ENCODE peak calls at places on chromosomes 13 and 19, in four cellular contexts. N is K562, I is Panc1, B is HepG2. C is an unnamed sample.
A peak's percentile ranks its signal among the peaks of the same experiment; 100 is the strongest.

GRCh38 chr19:8988204-8988603 is 22.0 kb downstream of the MUC16 start:
- DNase-seq in N (peak; percentile 29), I (no peak), B (no peak), C (peak; percentile 13)

GRCh38 chr19:9309974-9310446 is 372 bp upstream of the ZNF699 start:
- DNase-seq in N (peak; percentile 94), I (peak; percentile 89), B (no peak), C (peak; percentile 91)

GRCh38 chr13:74092711-74093110 is 41.5 kb downstream of the KLF12 start:
- DNase-seq in N (no peak), I (no peak), B (no peak), C (no peak)

GRCh38 chr13:22736084-22736767 is 444.6 kb upstream of the SGCG start:
- DNase-seq in N (no peak), I (no peak), B (no peak), C (no peak)

GRCh38 chr19:55063492-55063843 is 520 bp upstream of the RDH13 start:
- DNase-seq in N (no peak), I (no peak), B (no peak), C (no peak)

GRCh38 chr13:49399801-49400472 is 43.9 kb downstream of the CAB39L start:
- DNase-seq in N (no peak), I (no peak), B (no peak), C (no peak)

GRCh38 chr13:30629527-30629926 is 11.8 kb downstream of the USPL1 start:
- DNase-seq in N (no peak), I (no peak), B (no peak), C (no peak)

GRCh38 chr19:33529094-33529676 is 7.6 kb upstream of the PEPD start:
- DNase-seq in N (no peak), I (no peak), B (no peak), C (no peak)

GRCh38 chr13:39876258-39876657 is 220.8 kb downstream of the COG6 start:
- DNase-seq in N (no peak), I (no peak), B (no peak), C (no peak)

GRCh38 chr13:112806761-112807652 is 117.2 kb downstream of the ATP11A start:
- DNase-seq in N (no peak), I (no peak), B (no peak), C (no peak)

GRCh38 chr19:45729774-45730388 is 815 bp downstream of the FBXO46 start:
- DNase-seq in N (no peak), I (no peak), B (no peak), C (no peak)

GRCh38 chr13:74290324-74290773 is 156.1 kb upstream of the KLF12 start:
- DNase-seq in N (no peak), I (no peak), B (peak; percentile 9), C (peak; percentile 73)

GRCh38 chr19:45547965-45548609 is 36.5 kb downstream of the OPA3 start:
- DNase-seq in N (no peak), I (no peak), B (no peak), C (peak; percentile 86)

GRCh38 chr13:52359534-52359933 is 46.4 kb downstream of the THSD1 start:
- DNase-seq in N (no peak), I (no peak), B (no peak), C (no peak)

GRCh38 chr13:31674056-31674455 is 65.3 kb upstream of the RXFP2 start:
- DNase-seq in N (no peak), I (no peak), B (no peak), C (no peak)

GRCh38 chr13:106155411-106155810 is 380.1 kb downstream of the EFNB2 start:
- DNase-seq in N (no peak), I (no peak), B (no peak), C (no peak)

GRCh38 chr13:32432856-32433255 is 4.9 kb upstream of the N4BP2L1 start:
- DNase-seq in N (no peak), I (no peak), B (peak; percentile 49), C (no peak)

GRCh38 chr19:39310558-39311311 is 9.9 kb downstream of the LRFN1 start:
- DNase-seq in N (peak; percentile 90), I (no peak), B (no peak), C (no peak)

GRCh38 chr19:39759457-39760184 is 19.0 kb upstream of the LEUTX start:
- DNase-seq in N (no peak), I (no peak), B (no peak), C (no peak)

GRCh38 chr13:81713201-81713600 is 1372.3 kb upstream of the SPRY2 start:
- DNase-seq in N (no peak), I (no peak), B (no peak), C (no peak)

GRCh38 chr13:105814219-105814901 is 721.1 kb downstream of the EFNB2 start:
- DNase-seq in N (no peak), I (no peak), B (no peak), C (peak; percentile 12)

GRCh38 chr13:50713849-50714248 is 129.6 kb downstream of the DLEU7 start:
- DNase-seq in N (no peak), I (no peak), B (no peak), C (no peak)

GRCh38 chr19:50003810-50004419 is 21.3 kb downstream of the VRK3 start:
- DNase-seq in N (peak; percentile 80), I (peak; percentile 55), B (no peak), C (peak; percentile 73)

GRCh38 chr19:28466107-28467045 is 746.6 kb downstream of the UQCRFS1 start:
- DNase-seq in N (peak; percentile 66), I (peak; percentile 30), B (peak; percentile 3), C (no peak)

GRCh38 chr13:50125306-50125555 is 110.0 kb downstream of the KCNRG start:
- DNase-seq in N (no peak), I (no peak), B (no peak), C (no peak)

GRCh38 chr19:45766293-45766918 is 2.6 kb downstream of the SIX5 start:
- DNase-seq in N (no peak), I (no peak), B (no peak), C (no peak)

GRCh38 chr19:55373318-55373992 is 3.2 kb upstream of the TMEM190 start:
- DNase-seq in N (no peak), I (no peak), B (no peak), C (no peak)

GRCh38 chr19:28643284-28643683 is 569.7 kb downstream of the UQCRFS1 start:
- DNase-seq in N (no peak), I (no peak), B (no peak), C (no peak)

GRCh38 chr13:32381539-32381938 is 46.4 kb downstream of the N4BP2L1 start:
- DNase-seq in N (peak; percentile 5), I (no peak), B (peak; percentile 49), C (peak; percentile 2)

GRCh38 chr19:19067276-19068072 is 3.7 kb downstream of the SLC25A42 start:
- DNase-seq in N (no peak), I (no peak), B (no peak), C (no peak)

GRCh38 chr19:18674616-18675015 is 8.9 kb upstream of the CRTC1 start:
- DNase-seq in N (no peak), I (no peak), B (no peak), C (no peak)

GRCh38 chr19:54133312-54133956 is 4.1 kb upstream of the CNOT3 start:
- DNase-seq in N (no peak), I (no peak), B (peak; percentile 84), C (peak; percentile 32)

GRCh38 chr19:41886761-41887710 is 4.1 kb downstream of the ARHGEF1 start:
- DNase-seq in N (no peak), I (no peak), B (no peak), C (no peak)

GRCh38 chr13:89541091-89542030 is 1806.1 kb upstream of the MIR17HG start:
- DNase-seq in N (no peak), I (no peak), B (no peak), C (no peak)
- TF ChIP-seq TCF7L2 in N (no peak), I (no peak), B (no peak), C (no peak)

GRCh38 chr19:3655402-3656072 is 28.9 kb upstream of the CACTIN start:
- DNase-seq in N (no peak), I (no peak), B (no peak), C (no peak)
- TF ChIP-seq SIN3A in N (no peak), I (no peak), B (no peak), C (no peak)

DNA sequence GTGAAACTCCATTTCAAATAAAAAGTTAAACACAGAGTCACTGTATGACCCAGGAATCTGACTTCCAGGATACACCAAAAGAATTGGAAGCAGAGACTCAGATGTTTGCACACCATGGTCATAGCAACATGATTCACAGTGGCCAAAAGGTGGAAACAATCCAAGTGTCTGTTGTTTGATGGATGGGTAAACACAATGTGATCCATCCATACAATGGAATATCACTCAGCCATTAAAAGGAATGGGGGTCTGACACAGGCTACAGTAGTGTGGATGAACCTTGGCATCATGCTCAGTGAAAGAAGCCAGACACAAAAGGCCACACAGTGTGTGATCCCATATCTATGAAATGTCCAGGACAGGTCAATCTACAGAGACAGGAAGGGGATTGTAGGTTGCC is 174.3 kb downstream of the PTPRS start:
- DNase-seq in N (no peak), I (no peak), B (peak; percentile 66), C (no peak)
- TF ChIP-seq TCF7L2 in N (no peak), I (no peak), B (no peak), C (no peak)

GRCh38 chr13:41231786-41232185 is 31.6 kb downstream of the MTRF1 start:
- DNase-seq in N (no peak), I (no peak), B (peak; percentile 28), C (no peak)
- TF ChIP-seq SIN3A in N (no peak), I (no peak), B (no peak), C (no peak)

DNA sequence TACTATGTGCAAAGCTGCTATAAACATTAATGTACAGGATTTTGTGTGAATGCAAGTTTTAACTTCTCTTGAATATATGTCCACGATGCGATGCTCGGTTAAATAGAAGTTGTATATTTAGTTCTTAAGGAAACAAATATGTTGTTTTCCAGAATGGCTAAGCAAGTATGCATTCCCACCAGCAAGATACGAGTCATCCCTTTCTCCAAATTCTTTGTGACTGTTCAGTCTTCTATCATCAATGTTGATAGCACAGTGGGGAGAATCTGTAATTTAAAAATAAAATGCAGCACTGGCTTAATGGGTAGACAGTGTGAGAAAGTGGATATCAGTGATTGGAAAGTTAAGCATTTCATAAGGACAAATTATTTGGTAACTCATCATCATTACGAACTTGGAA is 1340.8 kb downstream of the PCDH9 start:
- DNase-seq in N (no peak), I (no peak), B (no peak), C (no peak)
- TF ChIP-seq TCF7L2 in N (no peak), I (no peak), B (no peak), C (no peak)

GRCh38 chr19:57935731-57936130 is 529 bp upstream of the ZNF418 start:
- DNase-seq in N (no peak), I (no peak), B (no peak), C (no peak)

GRCh38 chr19:57934820-57935665 is at the start of gene ZNF418:
- DNase-seq in N (no peak), I (peak; percentile 39), B (no peak), C (no peak)
- TF ChIP-seq SIN3A in N (no peak), I (no peak), B (no peak), C (no peak)

DNA sequence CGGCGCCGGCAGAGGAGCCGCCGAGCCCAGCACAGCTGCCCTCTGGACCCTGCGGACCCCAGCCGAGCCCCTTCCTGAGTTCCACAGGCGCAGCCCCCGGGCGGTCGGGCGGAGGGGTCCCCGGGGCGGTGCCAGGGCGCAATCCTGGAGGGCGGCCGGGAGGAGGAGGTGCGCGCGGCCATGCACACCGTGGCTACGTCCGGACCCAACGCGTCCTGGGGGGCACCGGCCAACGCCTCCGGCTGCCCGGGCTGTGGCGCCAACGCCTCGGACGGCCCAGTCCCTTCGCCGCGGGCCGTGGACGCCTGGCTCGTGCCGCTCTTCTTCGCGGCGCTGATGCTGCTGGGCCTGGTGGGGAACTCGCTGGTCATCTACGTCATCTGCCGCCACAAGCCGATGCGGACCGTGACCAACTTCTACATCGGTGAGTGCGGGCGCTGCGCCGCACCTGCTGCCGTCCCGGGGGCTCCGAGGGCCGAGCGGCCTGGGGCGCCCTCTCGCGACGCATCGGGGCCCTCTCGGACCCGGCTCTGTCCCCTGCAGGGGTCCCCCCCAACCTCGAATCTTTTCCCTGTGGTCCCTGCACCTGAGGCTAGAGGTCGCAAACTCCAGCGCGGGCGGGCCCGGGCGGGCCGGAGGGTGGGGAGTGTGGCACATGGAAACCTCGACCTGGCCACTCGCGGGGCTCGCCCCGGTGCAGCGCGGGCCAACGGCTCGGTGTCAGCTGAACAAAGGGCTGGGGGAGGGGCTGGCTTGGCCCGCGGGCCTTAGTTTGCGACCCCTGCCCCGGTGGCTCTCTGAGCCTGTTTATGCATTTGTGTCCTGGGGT is at the start of gene KISS1R:
- DNase-seq in N (peak; percentile 81), I (no peak), B (peak; percentile 71), C (no peak)
- TF ChIP-seq TCF7L2 in N (no peak), I (no peak), B (no peak), C (no peak)

C was measured in HCT116.